ENCODE peak calls at places on chromosomes 4 and X, in six cellular contexts. One of them, this sample, is unnamed.

GRCh38 chr4:8641931-8642650 is 49.5 kb downstream of the CPZ start:
- DNase-seq in GM12878: no peak
- DNase-seq in K562: no peak
- DNase-seq in HepG2: no peak
- DNase-seq in SK-N-SH: no peak
- DNase-seq in A549: no peak
- DNase-seq in this sample: no peak

GRCh38 chr4:48538358-48538757 is 48.3 kb downstream of the ZAR1 start:
- DNase-seq in A549: no peak
- DNase-seq in HepG2: no peak
- DNase-seq in GM12878: no peak
- DNase-seq in SK-N-SH: no peak
- DNase-seq in K562: no peak
- DNase-seq in this sample: no peak

GRCh38 chr4:116603096-116603495 is 482.3 kb downstream of the TRAM1L1 start:
- DNase-seq in HepG2: no peak
- DNase-seq in SK-N-SH: no peak
- DNase-seq in A549: no peak
- DNase-seq in K562: no peak
- DNase-seq in GM12878: no peak
- DNase-seq in this sample: no peak

GRCh38 chr4:108072300-108072699 is 82.6 kb downstream of the HADH start:
- DNase-seq in K562: no peak
- DNase-seq in GM12878: peak; percentile 38
- DNase-seq in HepG2: no peak
- DNase-seq in A549: no peak
- DNase-seq in SK-N-SH: no peak
- DNase-seq in this sample: no peak

GRCh38 chrX:43964936-43965335 is 8.3 kb downstream of the NDP start:
- DNase-seq in HepG2: no peak
- DNase-seq in A549: no peak
- DNase-seq in GM12878: no peak
- DNase-seq in SK-N-SH: no peak
- DNase-seq in K562: no peak
- DNase-seq in this sample: no peak

GRCh38 chrX:153724252-153725038 is at the start of the genes ABCD1 and BCAP31:
- DNase-seq in A549: peak; percentile 85
- DNase-seq in HepG2: peak; percentile 78
- DNase-seq in GM12878: peak; percentile 32
- DNase-seq in SK-N-SH: peak; percentile 95
- DNase-seq in K562: peak; percentile 92
- DNase-seq in this sample: peak; percentile 29

GRCh38 chr4:113998026-113998425 is 18.6 kb upstream of the ARSJ start:
- DNase-seq in SK-N-SH: no peak
- DNase-seq in HepG2: no peak
- DNase-seq in K562: no peak
- DNase-seq in GM12878: no peak
- DNase-seq in A549: no peak
- DNase-seq in this sample: no peak

GRCh38 chr4:120718979-120719566 is 203.5 kb downstream of the PRDM5 start:
- DNase-seq in HepG2: peak; percentile 3
- DNase-seq in A549: no peak
- DNase-seq in SK-N-SH: peak; percentile 34
- DNase-seq in GM12878: no peak
- DNase-seq in K562: no peak
- DNase-seq in this sample: no peak

GRCh38 chrX:20140410-20140809 is 1.2 kb downstream of the EIF1AX start:
- DNase-seq in HepG2: no peak
- DNase-seq in GM12878: no peak
- DNase-seq in A549: no peak
- DNase-seq in SK-N-SH: no peak
- DNase-seq in K562: no peak
- DNase-seq in this sample: no peak

GRCh38 chr4:53116959-53117358 is 248.9 kb downstream of the SCFD2 start:
- DNase-seq in GM12878: no peak
- DNase-seq in A549: no peak
- DNase-seq in HepG2: no peak
- DNase-seq in SK-N-SH: no peak
- DNase-seq in K562: no peak
- DNase-seq in this sample: no peak

GRCh38 chr4:145482209-145483021 is 762 bp downstream of the SMAD1 start:
- DNase-seq in K562: no peak
- DNase-seq in HepG2: peak; percentile 61
- DNase-seq in GM12878: peak; percentile 28
- DNase-seq in SK-N-SH: peak; percentile 78
- DNase-seq in A549: peak; percentile 21
- DNase-seq in this sample: no peak

GRCh38 chrX:154317391-154318000 is 21.9 kb downstream of the TKTL1 start:
- DNase-seq in A549: peak; percentile 39
- DNase-seq in SK-N-SH: peak; percentile 51
- DNase-seq in HepG2: no peak
- DNase-seq in GM12878: no peak
- DNase-seq in K562: peak; percentile 35
- DNase-seq in this sample: no peak

GRCh38 chr4:36388710-36389109 is 107.3 kb downstream of the DTHD1 start:
- DNase-seq in HepG2: no peak
- DNase-seq in GM12878: no peak
- DNase-seq in A549: no peak
- DNase-seq in K562: no peak
- DNase-seq in SK-N-SH: no peak
- DNase-seq in this sample: no peak

GRCh38 chr4:141771889-141772830 is 135.8 kb downstream of the IL15 start:
- DNase-seq in GM12878: peak; percentile 52
- DNase-seq in K562: no peak
- DNase-seq in SK-N-SH: no peak
- DNase-seq in HepG2: no peak
- DNase-seq in A549: no peak
- DNase-seq in this sample: no peak

GRCh38 chr4:108045687-108046024 is 56.0 kb downstream of the HADH start:
- DNase-seq in HepG2: no peak
- DNase-seq in K562: peak; percentile 26
- DNase-seq in A549: no peak
- DNase-seq in GM12878: no peak
- DNase-seq in SK-N-SH: no peak
- DNase-seq in this sample: no peak

GRCh38 chrX:149877636-149878035 is 3.3 kb upstream of the MAGEA8 start:
- DNase-seq in GM12878: no peak
- DNase-seq in K562: no peak
- DNase-seq in HepG2: no peak
- DNase-seq in SK-N-SH: no peak
- DNase-seq in A549: no peak
- DNase-seq in this sample: no peak

GRCh38 chrX:26783512-26784225 is 567.7 kb downstream of the MAGEB5 start:
- DNase-seq in HepG2: peak; percentile 65
- DNase-seq in SK-N-SH: peak; percentile 14
- DNase-seq in GM12878: no peak
- DNase-seq in A549: no peak
- DNase-seq in K562: peak; percentile 2
- DNase-seq in this sample: peak; percentile 17

GRCh38 chr4:932713-933070 is 432 bp downstream of the TMEM175 start:
- DNase-seq in HepG2: peak; percentile 32
- DNase-seq in K562: no peak
- DNase-seq in SK-N-SH: peak; percentile 61
- DNase-seq in A549: no peak
- DNase-seq in GM12878: no peak
- DNase-seq in this sample: no peak

GRCh38 chrX:46444011-46444410 is 101.2 kb downstream of the ZNF674 start:
- DNase-seq in HepG2: peak; percentile 40
- DNase-seq in SK-N-SH: no peak
- DNase-seq in A549: no peak
- DNase-seq in K562: no peak
- DNase-seq in GM12878: no peak
- DNase-seq in this sample: no peak
- TF ChIP-seq CHD2 in HepG2: no peak
- TF ChIP-seq CHD2 in SK-N-SH: no peak
- TF ChIP-seq CHD2 in A549: no peak
- TF ChIP-seq CHD2 in K562: no peak
- TF ChIP-seq CHD2 in GM12878: no peak
- TF ChIP-seq CHD2 in this sample: no peak

GRCh38 chr4:29033703-29034102 is 1686.5 kb upstream of the PCDH7 start:
- DNase-seq in K562: no peak
- DNase-seq in GM12878: no peak
- DNase-seq in A549: no peak
- DNase-seq in SK-N-SH: no peak
- DNase-seq in HepG2: no peak
- DNase-seq in this sample: no peak

GRCh38 chr4:29037501-29037900 is 1682.7 kb upstream of the PCDH7 start:
- DNase-seq in K562: no peak
- DNase-seq in GM12878: no peak
- DNase-seq in SK-N-SH: no peak
- DNase-seq in A549: no peak
- DNase-seq in HepG2: no peak
- DNase-seq in this sample: no peak
- TF ChIP-seq CHD2 in K562: no peak
- TF ChIP-seq CHD2 in GM12878: no peak
- TF ChIP-seq CHD2 in SK-N-SH: no peak
- TF ChIP-seq CHD2 in A549: no peak
- TF ChIP-seq CHD2 in HepG2: no peak
- TF ChIP-seq CHD2 in this sample: no peak

DNA sequence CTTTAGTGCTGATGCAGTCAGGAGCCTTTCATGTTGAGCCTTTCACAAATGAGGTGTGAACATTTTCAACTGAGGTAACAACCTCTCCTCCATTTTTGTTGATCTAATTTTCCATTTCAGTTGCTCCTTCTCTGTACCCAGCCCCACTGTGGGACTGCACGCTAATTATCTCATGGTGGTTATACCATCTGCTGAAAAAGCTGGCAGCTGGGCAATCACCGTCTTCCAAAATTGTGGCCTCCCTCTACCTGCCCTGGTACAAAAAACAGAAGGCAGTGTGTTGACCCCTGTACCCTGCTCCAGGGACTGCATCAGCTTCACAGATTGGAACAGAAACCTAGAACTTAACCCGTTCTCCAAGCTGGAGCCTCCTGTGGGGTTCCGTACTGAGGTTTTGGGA is 72.4 kb upstream of the LONRF3 start:
- DNase-seq in HepG2: no peak
- DNase-seq in A549: no peak
- DNase-seq in SK-N-SH: no peak
- DNase-seq in K562: no peak
- DNase-seq in GM12878: no peak
- DNase-seq in this sample: no peak
- TF ChIP-seq CHD2 in HepG2: no peak
- TF ChIP-seq CHD2 in A549: no peak
- TF ChIP-seq CHD2 in SK-N-SH: no peak
- TF ChIP-seq CHD2 in K562: no peak
- TF ChIP-seq CHD2 in GM12878: no peak
- TF ChIP-seq CHD2 in this sample: no peak

GRCh38 chr4:93066746-93067145 is 761.8 kb upstream of the ATOH1 start:
- DNase-seq in GM12878: no peak
- DNase-seq in HepG2: no peak
- DNase-seq in K562: no peak
- DNase-seq in A549: no peak
- DNase-seq in SK-N-SH: no peak
- DNase-seq in this sample: no peak

GRCh38 chr4:93063325-93063724 is 759.6 kb downstream of the GRID2 start:
- DNase-seq in HepG2: no peak
- DNase-seq in GM12878: no peak
- DNase-seq in SK-N-SH: no peak
- DNase-seq in A549: no peak
- DNase-seq in K562: no peak
- DNase-seq in this sample: no peak

GRCh38 chr4:93065790-93066189 is 762.0 kb downstream of the GRID2 start:
- DNase-seq in K562: no peak
- DNase-seq in GM12878: no peak
- DNase-seq in A549: no peak
- DNase-seq in SK-N-SH: no peak
- DNase-seq in HepG2: no peak
- DNase-seq in this sample: no peak
- TF ChIP-seq CHD2 in K562: no peak
- TF ChIP-seq CHD2 in GM12878: no peak
- TF ChIP-seq CHD2 in A549: no peak
- TF ChIP-seq CHD2 in SK-N-SH: no peak
- TF ChIP-seq CHD2 in HepG2: no peak
- TF ChIP-seq CHD2 in this sample: no peak

This sample was measured in H1.